ENCODE peak calls at places on chromosomes 13 and 19, in five cellular contexts. One of them, this sample, is unnamed.

GRCh38 chr13:40095695-40096356 is 440.4 kb downstream of the COG6 start:
- DNase-seq in H9: no peak
- DNase-seq in AG20443: no peak
- DNase-seq in lung: no peak
- DNase-seq in MV-4-11: no peak
- DNase-seq in this sample: no peak

GRCh38 chr19:1827566-1828278 is 15.6 kb upstream of the ATP8B3 start:
- DNase-seq in H9: no peak
- DNase-seq in AG20443: no peak
- DNase-seq in lung: no peak
- DNase-seq in MV-4-11: no peak
- DNase-seq in this sample: no peak

GRCh38 chr13:30745917-30746686 is 10.8 kb downstream of the ALOX5AP start:
- DNase-seq in H9: no peak
- DNase-seq in AG20443: no peak
- DNase-seq in lung: no peak
- DNase-seq in MV-4-11: peak
- DNase-seq in this sample: no peak

GRCh38 chr19:29521291-29522075 is 4.3 kb upstream of the VSTM2B start:
- DNase-seq in H9: no peak
- DNase-seq in AG20443: no peak
- DNase-seq in lung: no peak
- DNase-seq in MV-4-11: no peak
- DNase-seq in this sample: no peak

GRCh38 chr19:16435238-16435911 is 36.4 kb downstream of the EPS15L1 start:
- DNase-seq in H9: no peak
- DNase-seq in AG20443: peak
- DNase-seq in lung: no peak
- DNase-seq in MV-4-11: no peak
- DNase-seq in this sample: no peak

GRCh38 chr19:41297628-41298326 is 12.2 kb upstream of the CCDC97 start:
- DNase-seq in H9: no peak
- DNase-seq in AG20443: no peak
- DNase-seq in lung: no peak
- DNase-seq in MV-4-11: no peak
- DNase-seq in this sample: no peak

GRCh38 chr13:71603255-71603654 is 263.7 kb downstream of the DACH1 start:
- DNase-seq in H9: no peak
- DNase-seq in AG20443: no peak
- DNase-seq in lung: no peak
- DNase-seq in MV-4-11: no peak
- DNase-seq in this sample: no peak

GRCh38 chr13:93922063-93922462 is 557.4 kb downstream of the DCT start:
- DNase-seq in H9: no peak
- DNase-seq in AG20443: no peak
- DNase-seq in lung: no peak
- DNase-seq in MV-4-11: no peak
- DNase-seq in this sample: no peak

GRCh38 chr19:46474211-46474610 is 2.8 kb upstream of the PNMA8A start:
- DNase-seq in H9: no peak
- DNase-seq in AG20443: no peak
- DNase-seq in lung: no peak
- DNase-seq in MV-4-11: no peak
- DNase-seq in this sample: no peak